ENCODE peak calls at places on chromosome 7, in eight cellular contexts. One of them, this sample, is unnamed.

GRCh38 chr7:158816271-158816670 is 13.0 kb downstream of the ESYT2 start:
- DNase-seq in tibial artery: no peak
- DNase-seq in AG04449: no peak
- DNase-seq in cardiac muscle cell: no peak
- DNase-seq in A549: no peak
- DNase-seq in CD8-positive, alpha-beta T cell: no peak
- DNase-seq in fibroblast of villous mesenchyme: peak
- DNase-seq in thoracic aorta: no peak
- DNase-seq in this sample: peak

GRCh38 chr7:148380581-148381419 is 209.8 kb upstream of the C7orf33 start:
- DNase-seq in tibial artery: no peak
- DNase-seq in AG04449: no peak
- DNase-seq in cardiac muscle cell: no peak
- DNase-seq in A549: no peak
- DNase-seq in CD8-positive, alpha-beta T cell: no peak
- DNase-seq in fibroblast of villous mesenchyme: no peak
- DNase-seq in thoracic aorta: no peak
- DNase-seq in this sample: no peak

GRCh38 chr7:47915066-47915976 is 32.9 kb downstream of the PKD1L1 start:
- DNase-seq in tibial artery: no peak
- DNase-seq in AG04449: no peak
- DNase-seq in cardiac muscle cell: no peak
- DNase-seq in A549: no peak
- DNase-seq in CD8-positive, alpha-beta T cell: no peak
- DNase-seq in fibroblast of villous mesenchyme: peak
- DNase-seq in thoracic aorta: no peak
- DNase-seq in this sample: peak

GRCh38 chr7:12436896-12437535 is 33.4 kb upstream of the VWDE start:
- DNase-seq in tibial artery: no peak
- DNase-seq in AG04449: no peak
- DNase-seq in cardiac muscle cell: peak
- DNase-seq in A549: no peak
- DNase-seq in CD8-positive, alpha-beta T cell: no peak
- DNase-seq in fibroblast of villous mesenchyme: no peak
- DNase-seq in thoracic aorta: no peak
- DNase-seq in this sample: peak

GRCh38 chr7:138006106-138006505 is 4.2 kb upstream of the CREB3L2 start:
- DNase-seq in tibial artery: no peak
- DNase-seq in AG04449: no peak
- DNase-seq in cardiac muscle cell: no peak
- DNase-seq in A549: no peak
- DNase-seq in CD8-positive, alpha-beta T cell: no peak
- DNase-seq in fibroblast of villous mesenchyme: no peak
- DNase-seq in thoracic aorta: no peak
- DNase-seq in this sample: peak

GRCh38 chr7:142864980-142865747 is 10.3 kb downstream of the EPHB6 start:
- DNase-seq in tibial artery: no peak
- DNase-seq in AG04449: no peak
- DNase-seq in cardiac muscle cell: no peak
- DNase-seq in A549: no peak
- DNase-seq in CD8-positive, alpha-beta T cell: no peak
- DNase-seq in fibroblast of villous mesenchyme: no peak
- DNase-seq in thoracic aorta: no peak
- DNase-seq in this sample: no peak

GRCh38 chr7:22730921-22731654 is 4.1 kb downstream of the IL6 start:
- DNase-seq in tibial artery: no peak
- DNase-seq in AG04449: no peak
- DNase-seq in cardiac muscle cell: no peak
- DNase-seq in A549: no peak
- DNase-seq in CD8-positive, alpha-beta T cell: no peak
- DNase-seq in fibroblast of villous mesenchyme: peak
- DNase-seq in thoracic aorta: no peak
- DNase-seq in this sample: peak

GRCh38 chr7:130882396-130882795 is 148.4 kb upstream of the KLF14 start:
- DNase-seq in tibial artery: no peak
- DNase-seq in AG04449: no peak
- DNase-seq in cardiac muscle cell: no peak
- DNase-seq in A549: no peak
- DNase-seq in CD8-positive, alpha-beta T cell: no peak
- DNase-seq in fibroblast of villous mesenchyme: no peak
- DNase-seq in thoracic aorta: no peak
- DNase-seq in this sample: no peak

GRCh38 chr7:75920431-75921161 is 5.6 kb downstream of the POR start:
- DNase-seq in tibial artery: no peak
- DNase-seq in AG04449: no peak
- DNase-seq in cardiac muscle cell: no peak
- DNase-seq in A549: no peak
- DNase-seq in CD8-positive, alpha-beta T cell: peak
- DNase-seq in fibroblast of villous mesenchyme: peak
- DNase-seq in thoracic aorta: no peak
- DNase-seq in this sample: no peak

GRCh38 chr7:91383186-91383585 is 119.0 kb downstream of the FZD1 start:
- DNase-seq in tibial artery: no peak
- DNase-seq in AG04449: no peak
- DNase-seq in cardiac muscle cell: no peak
- DNase-seq in A549: no peak
- DNase-seq in CD8-positive, alpha-beta T cell: no peak
- DNase-seq in fibroblast of villous mesenchyme: peak
- DNase-seq in thoracic aorta: no peak
- DNase-seq in this sample: peak

GRCh38 chr7:150964593-150965111 is 13.5 kb downstream of the KCNH2 start:
- DNase-seq in tibial artery: no peak
- DNase-seq in AG04449: no peak
- DNase-seq in cardiac muscle cell: peak
- DNase-seq in A549: peak
- DNase-seq in CD8-positive, alpha-beta T cell: no peak
- DNase-seq in fibroblast of villous mesenchyme: no peak
- DNase-seq in thoracic aorta: no peak
- DNase-seq in this sample: no peak

GRCh38 chr7:135979674-135980660 is 2.8 kb upstream of the MTPN start:
- DNase-seq in tibial artery: no peak
- DNase-seq in AG04449: no peak
- DNase-seq in cardiac muscle cell: no peak
- DNase-seq in A549: no peak
- DNase-seq in CD8-positive, alpha-beta T cell: no peak
- DNase-seq in fibroblast of villous mesenchyme: peak
- DNase-seq in thoracic aorta: no peak
- DNase-seq in this sample: no peak

GRCh38 chr7:37234334-37234733 is 214.3 kb downstream of the ELMO1 start:
- DNase-seq in tibial artery: no peak
- DNase-seq in AG04449: no peak
- DNase-seq in cardiac muscle cell: no peak
- DNase-seq in A549: no peak
- DNase-seq in CD8-positive, alpha-beta T cell: no peak
- DNase-seq in fibroblast of villous mesenchyme: no peak
- DNase-seq in thoracic aorta: no peak
- DNase-seq in this sample: no peak

GRCh38 chr7:2943851-2944601 is 99.6 kb downstream of the CARD11 start:
- DNase-seq in tibial artery: peak
- DNase-seq in AG04449: no peak
- DNase-seq in cardiac muscle cell: no peak
- DNase-seq in A549: no peak
- DNase-seq in CD8-positive, alpha-beta T cell: no peak
- DNase-seq in fibroblast of villous mesenchyme: no peak
- DNase-seq in thoracic aorta: no peak
- DNase-seq in this sample: no peak

GRCh38 chr7:43204081-43204480 is 91.6 kb downstream of the HECW1 start:
- DNase-seq in tibial artery: no peak
- DNase-seq in AG04449: peak
- DNase-seq in cardiac muscle cell: no peak
- DNase-seq in A549: no peak
- DNase-seq in CD8-positive, alpha-beta T cell: no peak
- DNase-seq in fibroblast of villous mesenchyme: peak
- DNase-seq in thoracic aorta: no peak
- DNase-seq in this sample: peak

GRCh38 chr7:128075536-128076095 is 44.4 kb upstream of the LRRC4 start:
- DNase-seq in tibial artery: no peak
- DNase-seq in AG04449: no peak
- DNase-seq in cardiac muscle cell: no peak
- DNase-seq in A549: no peak
- DNase-seq in CD8-positive, alpha-beta T cell: no peak
- DNase-seq in fibroblast of villous mesenchyme: no peak
- DNase-seq in thoracic aorta: no peak
- DNase-seq in this sample: no peak

GRCh38 chr7:92557249-92557648 is 28.7 kb downstream of the RBM48 start:
- DNase-seq in tibial artery: no peak
- DNase-seq in AG04449: no peak
- DNase-seq in cardiac muscle cell: no peak
- DNase-seq in A549: no peak
- DNase-seq in CD8-positive, alpha-beta T cell: no peak
- DNase-seq in fibroblast of villous mesenchyme: no peak
- DNase-seq in thoracic aorta: no peak
- DNase-seq in this sample: no peak

GRCh38 chr7:114502454-114503254 is 88.0 kb downstream of the FOXP2 start:
- DNase-seq in tibial artery: no peak
- DNase-seq in AG04449: no peak
- DNase-seq in cardiac muscle cell: no peak
- DNase-seq in A549: no peak
- DNase-seq in CD8-positive, alpha-beta T cell: no peak
- DNase-seq in fibroblast of villous mesenchyme: peak
- DNase-seq in thoracic aorta: no peak
- DNase-seq in this sample: peak

GRCh38 chr7:1916621-1916970 is 246.5 kb downstream of the ELFN1 start:
- DNase-seq in tibial artery: no peak
- DNase-seq in AG04449: no peak
- DNase-seq in cardiac muscle cell: no peak
- DNase-seq in A549: no peak
- DNase-seq in CD8-positive, alpha-beta T cell: no peak
- DNase-seq in fibroblast of villous mesenchyme: no peak
- DNase-seq in thoracic aorta: no peak
- DNase-seq in this sample: no peak

GRCh38 chr7:107035446-107035845 is 9.1 kb upstream of the PRKAR2B start:
- DNase-seq in tibial artery: no peak
- DNase-seq in AG04449: peak
- DNase-seq in cardiac muscle cell: no peak
- DNase-seq in A549: peak
- DNase-seq in CD8-positive, alpha-beta T cell: no peak
- DNase-seq in fibroblast of villous mesenchyme: peak
- DNase-seq in thoracic aorta: no peak
- DNase-seq in this sample: peak

GRCh38 chr7:16084875-16085274 is 336.5 kb downstream of the CRPPA start:
- DNase-seq in tibial artery: no peak
- DNase-seq in AG04449: no peak
- DNase-seq in cardiac muscle cell: no peak
- DNase-seq in A549: no peak
- DNase-seq in CD8-positive, alpha-beta T cell: no peak
- DNase-seq in fibroblast of villous mesenchyme: no peak
- DNase-seq in thoracic aorta: no peak
- DNase-seq in this sample: no peak

GRCh38 chr7:148699024-148699771 is 495 bp downstream of the CUL1 start:
- DNase-seq in tibial artery: peak
- DNase-seq in AG04449: no peak
- DNase-seq in cardiac muscle cell: peak
- DNase-seq in A549: peak
- DNase-seq in CD8-positive, alpha-beta T cell: peak
- DNase-seq in fibroblast of villous mesenchyme: peak
- DNase-seq in thoracic aorta: no peak
- DNase-seq in this sample: peak

GRCh38 chr7:125512373-125512772 is 582.7 kb upstream of the POT1 start:
- DNase-seq in tibial artery: no peak
- DNase-seq in AG04449: no peak
- DNase-seq in cardiac muscle cell: no peak
- DNase-seq in A549: no peak
- DNase-seq in CD8-positive, alpha-beta T cell: no peak
- DNase-seq in fibroblast of villous mesenchyme: no peak
- DNase-seq in thoracic aorta: no peak
- DNase-seq in this sample: no peak

GRCh38 chr7:125516194-125516593 is 586.6 kb upstream of the POT1 start:
- DNase-seq in tibial artery: no peak
- DNase-seq in AG04449: no peak
- DNase-seq in cardiac muscle cell: no peak
- DNase-seq in A549: no peak
- DNase-seq in CD8-positive, alpha-beta T cell: no peak
- DNase-seq in fibroblast of villous mesenchyme: no peak
- DNase-seq in thoracic aorta: no peak
- DNase-seq in this sample: no peak

GRCh38 chr7:125506331-125506730 is 576.7 kb upstream of the POT1 start:
- DNase-seq in tibial artery: no peak
- DNase-seq in AG04449: no peak
- DNase-seq in cardiac muscle cell: no peak
- DNase-seq in A549: no peak
- DNase-seq in CD8-positive, alpha-beta T cell: no peak
- DNase-seq in fibroblast of villous mesenchyme: no peak
- DNase-seq in thoracic aorta: no peak
- DNase-seq in this sample: no peak

GRCh38 chr7:125511310-125511709 is 581.7 kb upstream of the POT1 start:
- DNase-seq in tibial artery: no peak
- DNase-seq in AG04449: no peak
- DNase-seq in cardiac muscle cell: no peak
- DNase-seq in A549: no peak
- DNase-seq in CD8-positive, alpha-beta T cell: no peak
- DNase-seq in fibroblast of villous mesenchyme: no peak
- DNase-seq in thoracic aorta: no peak
- DNase-seq in this sample: no peak
- H3K4me3 ChIP-seq in tibial artery: no peak
- H3K4me3 ChIP-seq in AG04449: no peak
- H3K4me3 ChIP-seq in cardiac muscle cell: no peak
- H3K4me3 ChIP-seq in A549: no peak
- H3K4me3 ChIP-seq in CD8-positive, alpha-beta T cell: no peak
- H3K4me3 ChIP-seq in fibroblast of villous mesenchyme: no peak
- H3K4me3 ChIP-seq in thoracic aorta: no peak
- H3K4me3 ChIP-seq in this sample: no peak

DNA sequence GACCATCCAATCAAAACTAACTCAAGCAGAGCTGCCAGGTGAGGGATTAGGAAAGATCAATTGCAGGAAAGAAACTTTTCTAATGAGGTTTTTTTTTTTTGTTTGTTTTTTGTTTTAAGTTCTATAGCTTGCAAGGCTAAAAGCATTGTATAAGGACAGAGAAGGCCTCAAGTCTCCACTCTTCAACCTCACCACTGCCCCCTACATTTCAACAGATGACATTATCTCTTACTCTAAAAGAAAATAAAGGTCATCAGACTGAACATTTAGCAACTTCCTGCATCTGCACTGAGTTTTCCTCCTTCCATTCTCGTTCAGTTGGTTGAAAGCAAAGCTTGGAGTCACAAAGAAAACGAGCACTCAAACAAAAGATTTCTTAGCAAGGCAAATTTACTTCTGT is 45.2 kb upstream of the EXOC4 start:
- DNase-seq in tibial artery: no peak
- DNase-seq in AG04449: no peak
- DNase-seq in cardiac muscle cell: no peak
- DNase-seq in A549: no peak
- DNase-seq in CD8-positive, alpha-beta T cell: no peak
- DNase-seq in fibroblast of villous mesenchyme: peak
- DNase-seq in thoracic aorta: no peak
- DNase-seq in this sample: peak
- TF ChIP-seq CTCF in tibial artery: no peak
- TF ChIP-seq CTCF in AG04449: no peak
- TF ChIP-seq CTCF in cardiac muscle cell: no peak
- TF ChIP-seq CTCF in A549: no peak
- TF ChIP-seq CTCF in CD8-positive, alpha-beta T cell: no peak
- TF ChIP-seq CTCF in fibroblast of villous mesenchyme: peak
- TF ChIP-seq CTCF in thoracic aorta: no peak
- TF ChIP-seq CTCF in this sample: peak

GRCh38 chr7:28292826-28293528 is 112.4 kb upstream of the JAZF1 start:
- DNase-seq in tibial artery: no peak
- DNase-seq in AG04449: no peak
- DNase-seq in cardiac muscle cell: no peak
- DNase-seq in A549: no peak
- DNase-seq in CD8-positive, alpha-beta T cell: no peak
- DNase-seq in fibroblast of villous mesenchyme: no peak
- DNase-seq in thoracic aorta: no peak
- DNase-seq in this sample: no peak
- H3K4me3 ChIP-seq in tibial artery: no peak
- H3K4me3 ChIP-seq in AG04449: no peak
- H3K4me3 ChIP-seq in cardiac muscle cell: no peak
- H3K4me3 ChIP-seq in A549: no peak
- H3K4me3 ChIP-seq in CD8-positive, alpha-beta T cell: no peak
- H3K4me3 ChIP-seq in fibroblast of villous mesenchyme: no peak
- H3K4me3 ChIP-seq in thoracic aorta: no peak
- H3K4me3 ChIP-seq in this sample: no peak

GRCh38 chr7:134729895-134730294 is 49.5 kb upstream of the CALD1 start:
- DNase-seq in tibial artery: no peak
- DNase-seq in AG04449: no peak
- DNase-seq in cardiac muscle cell: no peak
- DNase-seq in A549: no peak
- DNase-seq in CD8-positive, alpha-beta T cell: no peak
- DNase-seq in fibroblast of villous mesenchyme: no peak
- DNase-seq in thoracic aorta: no peak
- DNase-seq in this sample: peak
- TF ChIP-seq CTCF in tibial artery: no peak
- TF ChIP-seq CTCF in AG04449: no peak
- TF ChIP-seq CTCF in cardiac muscle cell: no peak
- TF ChIP-seq CTCF in A549: no peak
- TF ChIP-seq CTCF in CD8-positive, alpha-beta T cell: no peak
- TF ChIP-seq CTCF in fibroblast of villous mesenchyme: no peak
- TF ChIP-seq CTCF in thoracic aorta: no peak
- TF ChIP-seq CTCF in this sample: no peak

This sample was measured in AG10803.